ENCODE peak calls at places on chromosome 21, in nine cellular contexts. One of them, this sample, is unnamed.

GRCh38 chr21:27425172-27425571 is 458.3 kb upstream of the ADAMTS5 start:
- DNase-seq in bronchial epithelial cell: peak; percentile 10
- DNase-seq in RWPE2: no peak
- DNase-seq in choroid plexus epithelial cell: peak; percentile 43
- DNase-seq in brain microvascular endothelial cell: no peak
- DNase-seq in colonic mucosa: no peak
- DNase-seq in cardiac muscle cell: peak; percentile 9
- DNase-seq in lower lobe of right lung: no peak
- DNase-seq in K562: no peak
- DNase-seq in this sample: no peak

GRCh38 chr21:38798481-38798882 is 7.2 kb upstream of the ETS2 start:
- DNase-seq in colonic mucosa: peak; percentile 81
- DNase-seq in choroid plexus epithelial cell: peak; percentile 73
- DNase-seq in cardiac muscle cell: peak; percentile 35
- DNase-seq in bronchial epithelial cell: peak; percentile 95
- DNase-seq in brain microvascular endothelial cell: peak; percentile 52
- DNase-seq in lower lobe of right lung: no peak
- DNase-seq in RWPE2: peak; percentile 95
- DNase-seq in K562: peak; percentile 94
- DNase-seq in this sample: no peak

GRCh38 chr21:38637161-38637560 is 138.9 kb upstream of the ERG start:
- DNase-seq in RWPE2: no peak
- DNase-seq in lower lobe of right lung: no peak
- DNase-seq in colonic mucosa: no peak
- DNase-seq in bronchial epithelial cell: peak; percentile 75
- DNase-seq in cardiac muscle cell: no peak
- DNase-seq in brain microvascular endothelial cell: no peak
- DNase-seq in K562: no peak
- DNase-seq in choroid plexus epithelial cell: no peak
- DNase-seq in this sample: no peak

GRCh38 chr21:33162436-33162921 is 67.3 kb upstream of the IFNAR2 start:
- DNase-seq in choroid plexus epithelial cell: no peak
- DNase-seq in RWPE2: no peak
- DNase-seq in bronchial epithelial cell: no peak
- DNase-seq in brain microvascular endothelial cell: no peak
- DNase-seq in colonic mucosa: no peak
- DNase-seq in lower lobe of right lung: no peak
- DNase-seq in K562: no peak
- DNase-seq in cardiac muscle cell: no peak
- DNase-seq in this sample: no peak

GRCh38 chr21:26844258-26845065 is 747 bp downstream of the ADAMTS1 start:
- DNase-seq in K562: no peak
- DNase-seq in brain microvascular endothelial cell: peak; percentile 21
- DNase-seq in bronchial epithelial cell: no peak
- DNase-seq in choroid plexus epithelial cell: peak; percentile 65
- DNase-seq in cardiac muscle cell: peak; percentile 68
- DNase-seq in colonic mucosa: peak; percentile 29
- DNase-seq in RWPE2: no peak
- DNase-seq in lower lobe of right lung: peak; percentile 57
- DNase-seq in this sample: no peak

GRCh38 chr21:39006653-39007417 is 176.4 kb downstream of the PSMG1 start:
- DNase-seq in brain microvascular endothelial cell: no peak
- DNase-seq in RWPE2: no peak
- DNase-seq in bronchial epithelial cell: peak; percentile 17
- DNase-seq in choroid plexus epithelial cell: peak; percentile 54
- DNase-seq in K562: no peak
- DNase-seq in colonic mucosa: peak; percentile 83
- DNase-seq in cardiac muscle cell: no peak
- DNase-seq in lower lobe of right lung: peak; percentile 67
- DNase-seq in this sample: no peak

GRCh38 chr21:35882791-35883240 is 177.5 kb downstream of the SETD4 start:
- DNase-seq in choroid plexus epithelial cell: peak; percentile 24
- DNase-seq in brain microvascular endothelial cell: peak; percentile 14
- DNase-seq in bronchial epithelial cell: no peak
- DNase-seq in cardiac muscle cell: no peak
- DNase-seq in colonic mucosa: no peak
- DNase-seq in RWPE2: no peak
- DNase-seq in K562: no peak
- DNase-seq in lower lobe of right lung: no peak
- DNase-seq in this sample: peak; percentile 3

GRCh38 chr21:39079617-39080016 is 103.6 kb downstream of the PSMG1 start:
- DNase-seq in colonic mucosa: peak; percentile 49
- DNase-seq in cardiac muscle cell: no peak
- DNase-seq in K562: peak; percentile 35
- DNase-seq in choroid plexus epithelial cell: peak; percentile 78
- DNase-seq in RWPE2: no peak
- DNase-seq in bronchial epithelial cell: peak; percentile 53
- DNase-seq in brain microvascular endothelial cell: peak; percentile 24
- DNase-seq in lower lobe of right lung: peak; percentile 96
- DNase-seq in this sample: no peak

GRCh38 chr21:39852021-39852721 is 15.1 kb upstream of the PCP4 start:
- DNase-seq in choroid plexus epithelial cell: no peak
- DNase-seq in RWPE2: no peak
- DNase-seq in bronchial epithelial cell: no peak
- DNase-seq in colonic mucosa: no peak
- DNase-seq in cardiac muscle cell: no peak
- DNase-seq in brain microvascular endothelial cell: no peak
- DNase-seq in K562: no peak
- DNase-seq in lower lobe of right lung: no peak
- DNase-seq in this sample: no peak

GRCh38 chr21:32687946-32688345 is 39.9 kb downstream of the SYNJ1 start:
- DNase-seq in colonic mucosa: no peak
- DNase-seq in K562: peak; percentile 13
- DNase-seq in brain microvascular endothelial cell: no peak
- DNase-seq in bronchial epithelial cell: no peak
- DNase-seq in cardiac muscle cell: no peak
- DNase-seq in choroid plexus epithelial cell: no peak
- DNase-seq in RWPE2: no peak
- DNase-seq in lower lobe of right lung: no peak
- DNase-seq in this sample: no peak

GRCh38 chr21:34523019-34523418 is 11.0 kb upstream of the KCNE1 start:
- DNase-seq in colonic mucosa: peak; percentile 76
- DNase-seq in bronchial epithelial cell: no peak
- DNase-seq in brain microvascular endothelial cell: no peak
- DNase-seq in choroid plexus epithelial cell: no peak
- DNase-seq in RWPE2: no peak
- DNase-seq in cardiac muscle cell: no peak
- DNase-seq in K562: no peak
- DNase-seq in lower lobe of right lung: no peak
- DNase-seq in this sample: no peak

GRCh38 chr21:34946385-34947121 is 102.5 kb downstream of the RUNX1 start:
- DNase-seq in colonic mucosa: no peak
- DNase-seq in choroid plexus epithelial cell: no peak
- DNase-seq in brain microvascular endothelial cell: no peak
- DNase-seq in cardiac muscle cell: no peak
- DNase-seq in RWPE2: no peak
- DNase-seq in K562: no peak
- DNase-seq in bronchial epithelial cell: no peak
- DNase-seq in lower lobe of right lung: no peak
- DNase-seq in this sample: no peak

GRCh38 chr21:39263372-39263771 is 50.1 kb downstream of the BRWD1 start:
- DNase-seq in RWPE2: no peak
- DNase-seq in K562: no peak
- DNase-seq in bronchial epithelial cell: peak; percentile 71
- DNase-seq in choroid plexus epithelial cell: peak; percentile 33
- DNase-seq in brain microvascular endothelial cell: no peak
- DNase-seq in lower lobe of right lung: no peak
- DNase-seq in cardiac muscle cell: no peak
- DNase-seq in colonic mucosa: no peak
- DNase-seq in this sample: peak; percentile 2

GRCh38 chr21:25215698-25216384 is 391.4 kb downstream of the MRPL39 start:
- DNase-seq in colonic mucosa: no peak
- DNase-seq in K562: no peak
- DNase-seq in lower lobe of right lung: no peak
- DNase-seq in RWPE2: no peak
- DNase-seq in brain microvascular endothelial cell: no peak
- DNase-seq in choroid plexus epithelial cell: no peak
- DNase-seq in bronchial epithelial cell: no peak
- DNase-seq in cardiac muscle cell: no peak
- DNase-seq in this sample: no peak

DNA sequence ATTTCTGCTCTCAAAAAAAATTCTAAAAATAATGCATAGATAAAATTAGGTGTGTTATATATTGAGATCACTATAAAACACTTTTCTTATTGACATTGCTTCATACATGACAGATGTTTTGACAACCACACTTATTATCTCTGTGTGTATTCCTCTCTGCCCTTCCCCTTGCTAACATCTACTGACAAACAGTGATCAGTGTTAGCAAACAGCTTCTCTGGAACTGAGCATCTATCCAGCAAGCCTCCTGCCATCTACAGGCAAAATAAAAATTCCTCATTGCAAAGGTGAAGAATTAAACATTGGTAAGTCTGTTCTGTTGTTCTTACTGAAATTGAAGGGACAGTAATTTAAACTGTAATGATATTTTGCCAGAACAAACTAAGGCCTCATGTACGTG is 2153.9 kb downstream of the NCAM2 start:
- DNase-seq in K562: no peak
- DNase-seq in lower lobe of right lung: no peak
- DNase-seq in choroid plexus epithelial cell: no peak
- DNase-seq in cardiac muscle cell: no peak
- DNase-seq in RWPE2: no peak
- DNase-seq in bronchial epithelial cell: no peak
- DNase-seq in brain microvascular endothelial cell: no peak
- DNase-seq in colonic mucosa: no peak
- DNase-seq in this sample: no peak
- TF ChIP-seq CTCF in K562: no peak
- TF ChIP-seq CTCF in lower lobe of right lung: no peak
- TF ChIP-seq CTCF in choroid plexus epithelial cell: no peak
- TF ChIP-seq CTCF in cardiac muscle cell: no peak
- TF ChIP-seq CTCF in RWPE2: no peak
- TF ChIP-seq CTCF in bronchial epithelial cell: no peak
- TF ChIP-seq CTCF in brain microvascular endothelial cell: no peak
- TF ChIP-seq CTCF in colonic mucosa: no peak
- TF ChIP-seq CTCF in this sample: no peak

GRCh38 chr21:41753001-41753725 is 13.7 kb downstream of the RIPK4 start:
- DNase-seq in brain microvascular endothelial cell: no peak
- DNase-seq in choroid plexus epithelial cell: no peak
- DNase-seq in K562: no peak
- DNase-seq in bronchial epithelial cell: no peak
- DNase-seq in colonic mucosa: no peak
- DNase-seq in lower lobe of right lung: no peak
- DNase-seq in RWPE2: peak; percentile 27
- DNase-seq in cardiac muscle cell: no peak
- DNase-seq in this sample: no peak

GRCh38 chr21:41754481-41754891 is 12.4 kb downstream of the RIPK4 start:
- DNase-seq in K562: no peak
- DNase-seq in RWPE2: peak; percentile 54
- DNase-seq in colonic mucosa: no peak
- DNase-seq in bronchial epithelial cell: no peak
- DNase-seq in choroid plexus epithelial cell: no peak
- DNase-seq in lower lobe of right lung: no peak
- DNase-seq in cardiac muscle cell: peak; percentile 42
- DNase-seq in brain microvascular endothelial cell: no peak
- DNase-seq in this sample: no peak

GRCh38 chr21:41758550-41758949 is 8.3 kb downstream of the RIPK4 start:
- DNase-seq in K562: no peak
- DNase-seq in brain microvascular endothelial cell: no peak
- DNase-seq in lower lobe of right lung: no peak
- DNase-seq in bronchial epithelial cell: no peak
- DNase-seq in colonic mucosa: no peak
- DNase-seq in choroid plexus epithelial cell: no peak
- DNase-seq in cardiac muscle cell: no peak
- DNase-seq in RWPE2: no peak
- DNase-seq in this sample: no peak

GRCh38 chr21:41755258-41755933 is 11.5 kb downstream of the RIPK4 start:
- DNase-seq in K562: no peak
- DNase-seq in lower lobe of right lung: no peak
- DNase-seq in cardiac muscle cell: no peak
- DNase-seq in brain microvascular endothelial cell: no peak
- DNase-seq in choroid plexus epithelial cell: no peak
- DNase-seq in bronchial epithelial cell: no peak
- DNase-seq in RWPE2: no peak
- DNase-seq in colonic mucosa: no peak
- DNase-seq in this sample: no peak

GRCh38 chr21:41755934-41756773 is 10.7 kb downstream of the RIPK4 start:
- DNase-seq in K562: no peak
- DNase-seq in bronchial epithelial cell: no peak
- DNase-seq in RWPE2: peak; percentile 63
- DNase-seq in cardiac muscle cell: no peak
- DNase-seq in brain microvascular endothelial cell: no peak
- DNase-seq in lower lobe of right lung: no peak
- DNase-seq in choroid plexus epithelial cell: no peak
- DNase-seq in colonic mucosa: no peak
- DNase-seq in this sample: no peak
- H3K4me3 ChIP-seq in K562: no peak overlapping the region
- H3K4me3 ChIP-seq in bronchial epithelial cell: no peak overlapping the region
- H3K4me3 ChIP-seq in RWPE2: no peak overlapping the region
- H3K4me3 ChIP-seq in cardiac muscle cell: no peak overlapping the region
- H3K4me3 ChIP-seq in brain microvascular endothelial cell: no peak overlapping the region
- H3K4me3 ChIP-seq in lower lobe of right lung: no peak overlapping the region
- H3K4me3 ChIP-seq in choroid plexus epithelial cell: no peak overlapping the region
- H3K4me3 ChIP-seq in colonic mucosa: no peak overlapping the region
- H3K4me3 ChIP-seq in this sample: no peak overlapping the region

DNA sequence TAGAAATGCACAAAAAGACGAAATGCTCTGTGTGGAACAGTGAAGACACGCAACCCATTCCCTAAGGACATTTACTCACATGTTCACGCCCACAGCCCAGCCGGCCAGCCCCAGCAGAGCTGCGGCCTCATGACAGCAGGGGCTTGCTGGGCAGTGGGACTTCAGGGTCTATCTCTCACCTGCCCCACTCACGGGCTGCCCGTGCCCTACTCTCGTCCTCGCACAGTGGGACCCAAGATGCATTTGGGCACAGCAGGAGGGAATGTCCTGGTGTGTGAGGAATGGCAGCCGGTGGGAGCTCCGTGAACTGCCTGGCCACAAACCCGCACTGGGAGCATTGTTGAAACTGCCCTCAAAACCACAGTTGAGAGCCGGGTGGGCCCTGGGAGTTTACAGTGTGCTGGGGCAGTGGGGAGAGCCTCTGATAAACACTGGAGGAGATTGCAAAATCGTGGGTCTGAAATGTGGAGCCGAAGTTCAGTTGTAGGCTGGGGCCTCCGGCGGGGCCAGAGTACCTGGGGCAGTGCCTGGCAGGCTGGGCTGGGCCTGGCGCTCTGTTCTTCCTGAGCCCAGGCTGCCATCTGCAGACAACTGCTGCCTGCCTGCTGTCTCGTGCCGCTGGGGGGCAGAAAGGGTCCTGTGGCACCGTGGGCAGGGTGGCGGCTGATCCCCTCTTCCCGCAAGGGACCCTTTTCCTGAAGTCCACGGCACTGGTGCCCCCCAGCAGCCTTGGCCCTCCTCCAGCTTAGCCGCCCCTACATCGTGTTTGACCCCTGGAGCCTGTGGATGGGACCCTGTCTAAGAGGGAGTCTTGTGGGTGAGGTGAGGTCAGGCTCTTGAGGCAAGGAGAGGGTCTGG is 20.7 kb upstream of the POFUT2 start:
- DNase-seq in bronchial epithelial cell: no peak
- DNase-seq in cardiac muscle cell: no peak
- DNase-seq in brain microvascular endothelial cell: peak; percentile 91
- DNase-seq in RWPE2: peak; percentile 38
- DNase-seq in K562: no peak
- DNase-seq in lower lobe of right lung: peak; percentile 57
- DNase-seq in choroid plexus epithelial cell: peak; percentile 98
- DNase-seq in colonic mucosa: no peak
- DNase-seq in this sample: no peak
- TF ChIP-seq CTCF in bronchial epithelial cell: no peak
- TF ChIP-seq CTCF in cardiac muscle cell: no peak
- TF ChIP-seq CTCF in brain microvascular endothelial cell: no peak
- TF ChIP-seq CTCF in RWPE2: no peak
- TF ChIP-seq CTCF in K562: no peak
- TF ChIP-seq CTCF in lower lobe of right lung: no peak
- TF ChIP-seq CTCF in choroid plexus epithelial cell: no peak
- TF ChIP-seq CTCF in colonic mucosa: no peak
- TF ChIP-seq CTCF in this sample: no peak

GRCh38 chr21:37380349-37381323 is 14.1 kb downstream of the DYRK1A start:
- DNase-seq in colonic mucosa: peak; percentile 34
- DNase-seq in K562: peak; percentile 51
- DNase-seq in RWPE2: no peak
- DNase-seq in choroid plexus epithelial cell: no peak
- DNase-seq in bronchial epithelial cell: peak; percentile 46
- DNase-seq in brain microvascular endothelial cell: no peak
- DNase-seq in cardiac muscle cell: no peak
- DNase-seq in lower lobe of right lung: no peak
- DNase-seq in this sample: no peak
- H3K4me3 ChIP-seq in colonic mucosa: no peak overlapping the region
- H3K4me3 ChIP-seq in K562: no peak overlapping the region
- H3K4me3 ChIP-seq in RWPE2: no peak overlapping the region
- H3K4me3 ChIP-seq in choroid plexus epithelial cell: no peak overlapping the region
- H3K4me3 ChIP-seq in bronchial epithelial cell: no peak overlapping the region
- H3K4me3 ChIP-seq in brain microvascular endothelial cell: no peak overlapping the region
- H3K4me3 ChIP-seq in cardiac muscle cell: no peak overlapping the region
- H3K4me3 ChIP-seq in lower lobe of right lung: no peak overlapping the region
- H3K4me3 ChIP-seq in this sample: no peak overlapping the region

This sample was measured in AG09309.